ENCODE peak calls at places on chromosomes 3 and 15, in ten cellular contexts. H, S, J, W, X, Z, P, L, M and E are unnamed samples.

GRCh38 chr3:4580346-4581019 is 87.3 kb downstream of the ITPR1 start:
- DNase-seq in P (no peak), X (no peak), J (no peak), S (no peak), L (no peak), W (no peak), M (peak), Z (no peak), H (no peak), E (peak)

GRCh38 chr3:149688122-149688757 is 30.4 kb upstream of the WWTR1 start:
- DNase-seq in Z (no peak), W (no peak), X (no peak), L (no peak), M (no peak), H (no peak), P (no peak), J (no peak), S (no peak), E (no peak)

GRCh38 chr15:29596266-29596665 is 226.0 kb downstream of the TJP1 start:
- DNase-seq in H (no peak), M (peak), Z (no peak), L (no peak), J (no peak), W (peak), X (no peak), P (no peak), S (no peak), E (no peak)

GRCh38 chr3:16460273-16460672 is 53.2 kb downstream of the RFTN1 start:
- DNase-seq in P (no peak), H (no peak), X (no peak), Z (no peak), S (no peak), J (no peak), L (no peak), M (no peak), W (no peak), E (no peak)

GRCh38 chr3:18751514-18751913 is 326.4 kb upstream of the SATB1 start:
- DNase-seq in M (no peak), H (no peak), J (no peak), L (no peak), X (no peak), W (no peak), P (no peak), S (no peak), Z (no peak), E (no peak)

GRCh38 chr15:52010633-52011595 is 8.1 kb upstream of the MAPK6 start:
- DNase-seq in J (peak), M (peak), W (no peak), X (no peak), P (no peak), H (peak), L (peak), Z (no peak), S (peak), E (no peak)

GRCh38 chr3:25856902-25857518 is 67.1 kb downstream of the OXSM start:
- DNase-seq in L (no peak), X (peak), P (peak), H (peak), M (peak), S (peak), Z (no peak), W (peak), J (peak), E (no peak)

GRCh38 chr3:107943860-107944543 is 146.8 kb downstream of the CD47 start:
- DNase-seq in X (peak), S (no peak), H (no peak), P (no peak), L (no peak), Z (no peak), M (no peak), J (no peak), W (no peak), E (no peak)

GRCh38 chr3:196159952-196160804 is 51.0 kb downstream of the ZDHHC19 start:
- DNase-seq in X (peak), W (peak), H (no peak), P (no peak), Z (no peak), M (no peak), S (peak), J (no peak), L (peak), E (peak)

GRCh38 chr15:75348563-75349350 is 1.9 kb downstream of the NEIL1 start:
- DNase-seq in L (no peak), H (no peak), M (no peak), J (no peak), P (peak), S (no peak), X (no peak), Z (no peak), W (peak), E (peak)

GRCh38 chr15:83605595-83605994 is 48.3 kb upstream of the ADAMTSL3 start:
- DNase-seq in Z (no peak), M (no peak), X (no peak), L (no peak), H (no peak), S (no peak), W (no peak), P (no peak), J (no peak), E (no peak)

GRCh38 chr3:69767571-69767970 is 28.3 kb downstream of the MITF start:
- DNase-seq in L (no peak), S (no peak), W (no peak), P (no peak), Z (no peak), H (no peak), M (no peak), J (no peak), X (no peak), E (no peak)

GRCh38 chr3:76514836-76515235 is 525.1 kb upstream of the ROBO2 start:
- DNase-seq in M (no peak), L (no peak), X (no peak), Z (no peak), H (no peak), W (no peak), P (no peak), J (no peak), S (no peak), E (no peak)

GRCh38 chr3:159861369-159861987 is 127.2 kb upstream of the IL12A start:
- DNase-seq in Z (no peak), J (no peak), W (peak), H (no peak), L (peak), X (no peak), P (no peak), M (no peak), S (no peak), E (no peak)

GRCh38 chr3:187777331-187778046 is 32.2 kb upstream of the BCL6 start:
- DNase-seq in S (no peak), Z (no peak), J (no peak), H (no peak), W (peak), X (peak), L (peak), P (no peak), M (no peak), E (no peak)

GRCh38 chr15:65268411-65268810 is 18.3 kb downstream of the PARP16 start:
- DNase-seq in L (no peak), Z (no peak), J (no peak), M (no peak), S (no peak), P (no peak), W (no peak), H (no peak), X (no peak), E (no peak)

GRCh38 chr15:82807920-82808633 is 1.4 kb upstream of the WHAMM start:
- DNase-seq in M (no peak), W (no peak), X (no peak), Z (no peak), S (no peak), J (no peak), L (no peak), H (no peak), P (no peak), E (no peak)

GRCh38 chr3:71650372-71650771 is 66.8 kb upstream of the FOXP1 start:
- DNase-seq in L (no peak), W (no peak), P (no peak), H (no peak), X (no peak), J (no peak), S (no peak), Z (no peak), M (no peak), E (no peak)

GRCh38 chr3:93973160-93974126 is at the start of gene PROS1:
- DNase-seq in H (peak), Z (peak), S (peak), X (peak), M (peak), W (peak), P (peak), L (no peak), J (peak), E (peak)

GRCh38 chr3:12287727-12288465 is 974 bp upstream of the PPARG start:
- DNase-seq in S (no peak), W (no peak), Z (no peak), J (no peak), L (no peak), H (peak), M (no peak), P (peak), X (peak), E (peak)

GRCh38 chr3:83251490-83251889 is 1490.0 kb upstream of the GBE1 start:
- DNase-seq in S (no peak), L (no peak), X (no peak), Z (no peak), M (no peak), W (no peak), J (no peak), H (no peak), P (no peak), E (no peak)

GRCh38 chr3:122458992-122459391 is 43.1 kb upstream of the WDR5B start:
- DNase-seq in S (no peak), J (no peak), W (peak), L (no peak), M (peak), X (peak), P (no peak), H (peak), Z (no peak), E (no peak)

GRCh38 chr3:190346541-190346940 is 24.3 kb upstream of the CLDN1 start:
- DNase-seq in W (no peak), H (no peak), L (no peak), S (no peak), Z (no peak), J (no peak), M (no peak), P (no peak), X (no peak), E (no peak)

GRCh38 chr15:74443100-74443909 is 9.5 kb upstream of the SEMA7A start:
- DNase-seq in P (no peak), W (peak), L (no peak), H (no peak), X (no peak), M (no peak), J (peak), S (no peak), Z (no peak), E (no peak)

GRCh38 chr15:85878866-85879265 is 84.1 kb upstream of the KLHL25 start:
- DNase-seq in L (no peak), W (peak), X (no peak), J (no peak), M (no peak), Z (no peak), P (no peak), H (no peak), S (no peak), E (no peak)

GRCh38 chr3:100084100-100084806 is 30.0 kb downstream of the FILIP1L start:
- DNase-seq in W (no peak), Z (no peak), J (no peak), P (no peak), M (no peak), L (no peak), S (no peak), H (no peak), X (peak), E (no peak)

GRCh38 chr3:136750209-136750921 is 1.8 kb downstream of the STAG1 start:
- DNase-seq in P (no peak), M (no peak), W (peak), H (peak), X (peak), J (peak), L (no peak), S (peak), Z (no peak), E (no peak)

GRCh38 chr15:92808611-92809063 is 91.5 kb upstream of the CHD2 start:
- DNase-seq in X (peak), Z (no peak), J (no peak), P (peak), S (peak), M (no peak), W (no peak), H (peak), L (no peak), E (no peak)

GRCh38 chr3:12706504-12707253 is 42.8 kb upstream of the RAF1 start:
- DNase-seq in Z (peak), H (peak), X (peak), S (peak), M (peak), J (peak), L (peak), W (peak), P (peak), E (peak)

GRCh38 chr15:80208758-80209734 is 43.0 kb downstream of the CTXND1 start:
- DNase-seq in S (no peak), Z (no peak), J (no peak), X (no peak), L (no peak), P (no peak), M (no peak), W (no peak), H (no peak), E (no peak)

GRCh38 chr15:60721706-60722105 is 242.8 kb upstream of the ICE2 start:
- DNase-seq in X (no peak), Z (no peak), P (no peak), W (peak), L (no peak), M (no peak), H (no peak), J (no peak), S (no peak), E (no peak)

GRCh38 chr15:95840004-95840403 is 490.5 kb upstream of the NR2F2 start:
- DNase-seq in S (no peak), W (no peak), H (no peak), Z (no peak), P (no peak), L (no peak), M (no peak), J (no peak), X (no peak), E (no peak)

GRCh38 chr3:114079761-114080160 is 23.2 kb downstream of the QTRT2 start:
- DNase-seq in S (no peak), Z (no peak), L (no peak), P (no peak), H (no peak), M (no peak), X (no peak), W (peak), J (no peak), E (no peak)

GRCh38 chr3:57100046-57100695 is 39.7 kb downstream of the SPATA12 start:
- DNase-seq in M (peak), H (peak), Z (no peak), S (peak), J (peak), W (peak), P (peak), L (peak), X (peak), E (peak)

GRCh38 chr15:43370310-43370974 is 401 bp downstream of the ZSCAN29 start:
- DNase-seq in J (peak), M (no peak), P (peak), W (peak), S (peak), H (no peak), X (peak), Z (no peak), L (no peak), E (peak)

GRCh38 chr15:59349715-59350420 is 22.8 kb downstream of the MYO1E start:
- DNase-seq in Z (no peak), W (peak), X (peak), H (peak), L (no peak), P (peak), J (peak), M (peak), S (peak), E (no peak)

GRCh38 chr15:55056500-55056899 is 140.2 kb downstream of the RSL24D1 start:
- DNase-seq in S (no peak), M (no peak), W (no peak), P (no peak), X (no peak), Z (no peak), L (no peak), J (no peak), H (no peak), E (no peak)

GRCh38 chr3:20069178-20069532 is 28.9 kb downstream of the KAT2B start:
- DNase-seq in S (no peak), J (no peak), Z (no peak), H (no peak), L (no peak), M (no peak), X (no peak), W (no peak), P (no peak), E (no peak)

GRCh38 chr3:134080761-134081160 is 51.0 kb upstream of the SLCO2A1 start:
- DNase-seq in S (no peak), J (no peak), P (no peak), X (no peak), H (peak), M (no peak), W (no peak), L (no peak), Z (no peak), E (no peak)
- TF ChIP-seq MAX in S (no peak), J (no peak), P (no peak), X (no peak), H (no peak), M (no peak), W (no peak), L (no peak), Z (no peak), E (no peak)

DNA sequence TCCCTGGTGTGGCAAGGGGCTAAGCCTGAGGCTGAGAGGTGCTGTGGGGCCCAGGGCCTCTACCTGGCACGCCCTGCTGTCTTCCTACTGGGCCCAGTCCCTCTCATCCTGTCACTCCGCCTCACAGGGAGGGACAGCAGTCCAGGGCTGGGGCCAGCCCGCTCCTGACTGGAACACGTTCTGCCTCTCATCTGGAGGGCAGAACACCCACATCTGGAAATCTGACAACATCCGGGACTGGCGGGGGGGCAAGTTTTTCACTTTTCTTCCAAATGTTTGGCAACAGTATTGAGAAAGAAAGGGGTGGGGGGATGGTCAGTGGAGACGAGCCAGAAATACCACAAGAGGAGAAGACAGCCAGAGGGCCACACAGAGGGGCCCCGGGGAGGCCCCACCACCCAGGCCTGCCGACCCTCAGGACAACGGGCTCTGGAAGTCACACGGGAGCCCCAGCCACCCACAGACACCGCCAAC is 1.8 kb upstream of the MYL3 start:
- DNase-seq in P (peak), W (no peak), Z (no peak), H (no peak), M (no peak), J (no peak), X (no peak), L (no peak), S (no peak), E (no peak)
- TF ChIP-seq MAX in P (no peak), W (no peak), Z (no peak), H (no peak), M (no peak), J (no peak), X (no peak), L (no peak), S (no peak), E (no peak)

DNA sequence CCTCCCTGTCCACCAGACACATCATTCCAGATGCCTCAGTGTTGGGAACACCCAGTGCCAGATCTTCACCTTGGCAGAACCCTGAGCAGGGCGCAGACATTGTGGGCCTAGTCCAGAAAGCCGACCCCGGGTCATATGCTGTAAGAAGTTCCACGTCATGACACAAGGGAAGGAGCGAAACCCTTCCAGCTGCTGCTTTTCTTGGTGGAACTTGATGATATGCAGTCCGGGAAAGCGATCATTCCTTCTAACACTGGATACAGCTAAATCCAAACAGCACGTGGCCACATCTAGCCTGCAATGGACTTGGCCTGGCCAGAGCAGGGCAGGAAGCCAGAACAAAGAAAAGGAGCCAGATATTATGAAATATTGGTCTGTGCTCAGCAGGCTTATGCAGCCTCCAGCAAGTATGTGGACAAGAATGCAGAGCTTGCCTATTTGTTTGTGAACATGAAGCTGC is 22.0 kb downstream of the GASK1A start:
- DNase-seq in J (peak), Z (no peak), M (no peak), H (no peak), S (no peak), P (no peak), L (no peak), W (no peak), X (no peak), E (no peak)
- TF ChIP-seq MAX in J (peak), Z (no peak), M (no peak), H (no peak), S (no peak), P (no peak), L (no peak), W (no peak), X (no peak), E (no peak)

DNA sequence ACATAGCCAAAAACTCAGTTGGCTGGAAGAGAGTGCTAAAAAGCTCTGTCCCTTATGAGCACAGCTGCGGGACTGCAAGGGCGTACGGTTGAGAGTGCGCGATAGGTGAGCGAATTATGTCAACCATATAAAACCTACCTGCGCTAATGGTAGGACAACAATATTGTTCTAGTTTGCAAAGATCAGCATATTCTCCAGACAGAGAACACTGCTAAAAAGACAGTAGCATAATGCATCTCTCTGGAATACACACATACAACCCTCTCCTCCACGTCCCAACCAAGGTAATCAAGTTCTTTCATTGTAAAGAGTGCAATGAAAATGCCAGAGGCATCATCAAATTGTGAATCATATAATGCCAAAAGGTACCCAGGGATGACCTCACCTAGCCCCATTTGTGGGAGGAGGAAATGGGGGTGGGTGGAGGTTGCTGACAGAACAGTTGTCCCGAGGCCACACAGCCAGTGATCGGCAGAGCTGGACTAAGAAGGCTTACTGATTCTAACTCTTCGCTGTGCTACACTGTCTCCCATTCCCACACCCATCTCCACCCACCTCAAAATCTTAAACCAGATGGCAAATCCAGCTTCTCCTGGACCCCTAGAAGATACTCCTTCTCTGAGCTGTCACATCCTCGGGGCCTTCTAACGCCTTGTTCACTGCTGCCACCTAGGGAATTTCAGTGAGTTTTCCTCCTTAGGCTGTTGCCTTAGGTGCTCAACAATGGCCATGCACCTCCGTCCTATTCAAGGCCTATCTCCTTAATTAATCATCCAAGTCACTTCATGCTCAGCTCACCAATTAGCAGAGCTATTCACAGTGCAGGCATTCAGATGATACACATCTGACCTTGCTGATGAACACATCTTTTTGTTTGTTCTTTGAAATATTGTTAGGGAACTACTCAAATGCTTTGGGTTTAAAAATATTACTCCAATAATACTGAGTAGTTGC is 60.7 kb downstream of the RPL22L1 start:
- DNase-seq in S (peak), L (no peak), J (peak), X (peak), P (peak), Z (no peak), H (peak), M (peak), W (peak), E (peak)
- TF ChIP-seq MAX in S (no peak), L (no peak), J (no peak), X (no peak), P (no peak), Z (no peak), H (no peak), M (no peak), W (no peak), E (no peak)

GRCh38 chr15:70327328-70328136 is 229.8 kb upstream of the TLE3 start:
- DNase-seq in J (no peak), W (peak), P (no peak), H (no peak), L (no peak), Z (no peak), S (no peak), M (no peak), X (peak), E (no peak)
- TF ChIP-seq MAX in J (no peak), W (no peak), P (no peak), H (no peak), L (no peak), Z (no peak), S (no peak), M (no peak), X (no peak), E (no peak)